ENCODE peak calls at places on chromosomes 16 and 17, in five cellular contexts. R is effector CD8-positive, alpha-beta T cell; C is EL; S is HCT116; D is foreskin fibroblast. H is an unnamed sample.

GRCh38 chr17:10021239-10021638 is 116.2 kb upstream of the RCVRN start:
- DNase-seq in C (no peak), D (no peak), S (no peak), R (no peak), H (peak; percentile 63)

GRCh38 chr17:36503456-36504155 is 17.1 kb downstream of the ZNHIT3 start:
- DNase-seq in C (no peak), R (no peak), S (no peak), D (no peak), H (no peak)

GRCh38 chr17:49963626-49964538 is 5.1 kb upstream of the DLX4 start:
- DNase-seq in C (no peak), D (peak; percentile 25), R (no peak), S (no peak), H (no peak)

GRCh38 chr17:47205419-47205963 is 3.7 kb upstream of the MYL4 start:
- DNase-seq in C (peak; percentile 71), D (peak; percentile 66), R (peak; percentile 32), S (no peak), H (no peak)

GRCh38 chr17:77353684-77354419 is 213.1 kb downstream of the SEC14L1 start:
- DNase-seq in C (peak; percentile 24), D (peak; percentile 34), S (no peak), R (no peak), H (no peak)

GRCh38 chr17:70332811-70333210 is 163.5 kb downstream of the KCNJ2 start:
- DNase-seq in R (no peak), S (no peak), C (no peak), D (no peak), H (no peak)

GRCh38 chr16:11094075-11094593 is 149.8 kb downstream of the CLEC16A start:
- DNase-seq in S (peak; percentile 77), D (peak; percentile 59), R (no peak), C (peak; percentile 39), H (peak; percentile 70)

GRCh38 chr16:72013389-72013788 is 4.8 kb downstream of the DHODH start:
- DNase-seq in S (no peak), R (no peak), C (peak; percentile 7), D (peak; percentile 22), H (no peak)

GRCh38 chr16:85561248-85562101 is 51.6 kb upstream of the GSE1 start:
- DNase-seq in C (no peak), R (no peak), D (no peak), S (no peak), H (no peak)

GRCh38 chr17:48253976-48254375 is 146.4 kb downstream of the SNX11 start:
- DNase-seq in C (no peak), D (no peak), R (no peak), S (no peak), H (no peak)

GRCh38 chr16:73049051-73049910 is 1.4 kb upstream of the ZFHX3 start:
- DNase-seq in D (no peak), R (no peak), S (no peak), C (no peak), H (no peak)

GRCh38 chr17:64155751-64156544 is 26.0 kb upstream of the ERN1 start:
- DNase-seq in D (peak; percentile 55), C (no peak), R (no peak), S (no peak), H (no peak)

GRCh38 chr17:71709271-71709670 is 411.5 kb upstream of the SOX9 start:
- DNase-seq in S (no peak), D (peak; percentile 72), R (no peak), C (peak; percentile 9), H (no peak)

GRCh38 chr17:73267648-73268537 is 6.2 kb upstream of the CPSF4L start:
- DNase-seq in R (no peak), D (no peak), S (no peak), C (no peak), H (no peak)

GRCh38 chr16:8430401-8430800 is 159.9 kb downstream of the TMEM114 start:
- DNase-seq in R (no peak), C (no peak), D (no peak), S (no peak), H (no peak)

GRCh38 chr17:41264599-41264998 is 579 bp upstream of the KRTAP9-6 start:
- DNase-seq in C (no peak), D (no peak), R (no peak), S (no peak), H (no peak)

GRCh38 chr16:24758986-24759385 is 29.5 kb downstream of the TNRC6A start:
- DNase-seq in R (no peak), S (no peak), D (no peak), C (no peak), H (no peak)

GRCh38 chr17:64340557-64340956 is 50.1 kb downstream of the PECAM1 start:
- DNase-seq in C (no peak), D (no peak), R (no peak), S (no peak), H (no peak)

GRCh38 chr16:3065069-3065741 is at the start of gene IL32:
- DNase-seq in S (no peak), C (peak; percentile 84), D (peak; percentile 61), R (peak; percentile 56), H (no peak)

GRCh38 chr17:74584714-74585113 is 7.4 kb downstream of the CD300LD start:
- DNase-seq in R (no peak), C (no peak), D (no peak), S (no peak), H (no peak)

GRCh38 chr16:83733301-83733700 is 74.5 kb upstream of the HSBP1 start:
- DNase-seq in D (peak; percentile 1), C (no peak), R (no peak), S (no peak), H (no peak)

GRCh38 chr16:65689726-65690125 is 567.9 kb upstream of the CDH11 start:
- DNase-seq in S (no peak), D (no peak), R (no peak), C (no peak), H (peak; percentile 29)

GRCh38 chr17:28563475-28563874 is 7.8 kb downstream of the PIGS start:
- DNase-seq in C (peak; percentile 90), S (no peak), R (no peak), D (peak; percentile 57), H (no peak)

GRCh38 chr16:6265956-6266355 is 1066.7 kb upstream of the RBFOX1 start:
- DNase-seq in C (no peak), R (no peak), S (no peak), D (no peak), H (no peak)

GRCh38 chr16:88195911-88196465 is 186.8 kb upstream of the ZNF469 start:
- DNase-seq in R (no peak), D (no peak), S (no peak), C (no peak), H (no peak)

GRCh38 chr17:76585048-76585648 is 512 bp downstream of the ST6GALNAC2 start:
- DNase-seq in R (no peak), C (peak; percentile 32), D (peak; percentile 51), S (no peak), H (peak; percentile 34)

GRCh38 chr17:64574646-64575045 is 67.9 kb downstream of the CEP95 start:
- DNase-seq in D (no peak), S (no peak), C (no peak), R (no peak), H (no peak)

GRCh38 chr17:81902653-81903414 is 796 bp downstream of the NPB start:
- DNase-seq in D (no peak), S (no peak), C (no peak), R (no peak), H (no peak)

GRCh38 chr16:21563676-21564075 is 35.7 kb upstream of the METTL9 start:
- DNase-seq in S (no peak), R (no peak), C (no peak), D (no peak), H (no peak)

GRCh38 chr17:81527591-81528383 is at the start of gene FSCN2:
- DNase-seq in S (no peak), R (no peak), D (peak; percentile 73), C (peak; percentile 57), H (no peak)

GRCh38 chr17:77365584-77366186 is 224.9 kb downstream of the SEC14L1 start:
- DNase-seq in S (peak; percentile 85), C (peak; percentile 90), R (no peak), D (peak; percentile 91), H (no peak)

GRCh38 chr16:79618712-79619050 is 18.1 kb upstream of the MAF start:
- DNase-seq in R (no peak), S (no peak), D (no peak), C (no peak), H (no peak)

GRCh38 chr16:559021-559380 is 1.2 kb upstream of the PRR35 start:
- DNase-seq in R (no peak), S (no peak), C (no peak), D (no peak), H (no peak)

GRCh38 chr16:22191966-22192260 is 14.2 kb upstream of the EEF2K start:
- DNase-seq in C (no peak), D (peak; percentile 42), R (peak; percentile 15), S (no peak), H (no peak)